ENCODE peak calls at places on chromosomes 2 and 18, in four cellular contexts. Y is breast epithelium, D is transverse colon, X is HCT116. A is an unnamed sample.

GRCh38 chr2:28578768-28579167 is 82.9 kb downstream of the PLB1 start:
- DNase-seq in X (no peak), Y (no peak), D (no peak), A (no peak)

GRCh38 chr2:120150040-120150482 is 73.1 kb downstream of the TMEM185B start:
- DNase-seq in X (no peak), D (no peak), Y (no peak), A (no peak)

GRCh38 chr2:209458018-209458979 is 34.5 kb downstream of the MAP2 start:
- DNase-seq in X (no peak), D (no peak), Y (no peak), A (no peak)

GRCh38 chr2:15547100-15547499 is 14.0 kb downstream of the NBAS start:
- DNase-seq in D (no peak), Y (no peak), X (no peak), A (no peak)

GRCh38 chr2:216370961-216371633 is 1.2 kb downstream of the MARCHF4 start:
- DNase-seq in X (no peak), D (no peak), Y (no peak), A (no peak)

GRCh38 chr2:209661286-209661685 is 110.3 kb upstream of the UNC80 start:
- DNase-seq in X (no peak), Y (no peak), D (no peak), A (no peak)

GRCh38 chr2:232861353-232861752 is 8.7 kb upstream of the SNORC start:
- DNase-seq in X (no peak), Y (no peak), D (no peak), A (no peak)

GRCh38 chr18:49892148-49892924 is 79.0 kb upstream of the ACAA2 start:
- DNase-seq in X (peak), D (no peak), Y (no peak), A (no peak)

GRCh38 chr2:26590439-26590838 is 50.7 kb downstream of the CIB4 start:
- DNase-seq in Y (no peak), X (no peak), D (no peak), A (no peak)

GRCh38 chr2:143205106-143205764 is 76.0 kb downstream of the ARHGAP15 start:
- DNase-seq in Y (no peak), X (peak), D (no peak), A (no peak)

GRCh38 chr2:152477347-152478092 is 142.5 kb downstream of the FMNL2 start:
- DNase-seq in X (no peak), Y (no peak), D (no peak), A (no peak)

DNA sequence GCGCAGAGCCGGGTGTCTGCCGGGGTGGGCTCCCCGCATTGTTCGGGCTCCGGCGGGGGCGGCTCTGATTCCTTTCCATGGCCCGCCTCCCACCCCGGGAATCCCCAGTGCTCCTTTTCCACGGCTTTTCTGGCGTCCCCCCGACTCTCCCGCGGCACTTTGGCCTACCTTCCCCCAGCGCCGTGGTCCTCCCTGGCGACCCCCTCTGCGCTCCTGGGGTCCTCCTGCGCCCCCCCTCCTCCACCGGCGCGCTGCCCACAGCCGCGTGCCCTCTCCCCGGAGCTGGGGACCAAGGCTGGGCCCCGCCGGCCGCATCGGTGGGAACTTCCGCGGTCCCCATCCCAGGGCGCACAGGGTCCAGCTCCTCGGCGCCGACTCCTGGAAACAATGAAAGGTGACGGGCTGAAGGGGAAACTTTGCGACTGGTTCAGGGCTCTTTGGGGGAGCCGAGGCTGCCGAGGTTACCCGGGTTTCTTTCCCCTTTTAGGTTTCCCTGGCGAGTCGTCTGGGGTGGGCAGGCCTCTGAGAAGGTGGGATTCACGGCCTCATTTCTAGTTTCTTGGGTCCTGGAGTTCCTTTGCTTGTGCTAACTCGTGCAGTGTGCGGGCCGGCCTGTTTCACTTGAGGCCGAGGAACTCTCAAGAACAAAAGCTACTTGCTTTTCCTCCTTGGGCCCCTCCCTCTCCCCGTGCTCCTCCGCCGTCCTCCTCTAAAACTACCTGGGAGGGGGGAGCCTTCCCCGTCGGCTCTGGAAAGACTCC is 2.2 kb downstream of the TGIF1 start:
- DNase-seq in D (peak), Y (peak), X (no peak), A (no peak)
- TF ChIP-seq POLR2A in D (peak), Y (peak), X (peak), A (no peak)

GRCh38 chr18:8703781-8704301 is 1.5 kb upstream of the MTCL1 start:
- DNase-seq in Y (no peak), D (no peak), X (no peak), A (no peak)
- TF ChIP-seq POLR2A in Y (no peak), D (no peak), X (no peak), A (no peak)

GRCh38 chr2:100381240-100381639 is 36.2 kb downstream of the CHST10 start:
- DNase-seq in D (peak), X (peak), Y (peak), A (peak)
- TF ChIP-seq POLR2A in D (no peak), X (no peak), Y (no peak), A (no peak)

GRCh38 chr2:160278101-160278888 is 78.2 kb upstream of the ITGB6 start:
- DNase-seq in D (no peak), Y (no peak), X (no peak), A (no peak)
- TF ChIP-seq POLR2A in D (no peak), Y (no peak), X (no peak), A (no peak)

GRCh38 chr2:46569061-46569560 is 89.7 kb downstream of the TMEM247 start:
- DNase-seq in D (no peak), Y (no peak), X (no peak), A (no peak)
- TF ChIP-seq POLR2A in D (no peak), Y (no peak), X (no peak), A (no peak)

GRCh38 chr2:44168684-44169154 is at the start of gene PPM1B:
- DNase-seq in Y (no peak), X (no peak), D (peak), A (no peak)
- TF ChIP-seq POLR2A in Y (peak), X (peak), D (peak), A (peak)

GRCh38 chr2:238288650-238289573 is 502 bp upstream of the PER2 start:
- DNase-seq in D (peak), X (peak), Y (peak), A (peak)
- TF ChIP-seq POLR2A in D (peak), X (no peak), Y (peak), A (peak)

A was measured in H54.